ENCODE peak calls at places on chromosome 9, in eight cellular contexts. O is A549; I is NCI-H2081; G is ACHN; V is activated effector memory CD4-positive, alpha-beta T cell treated with anti-CD3 and anti-CD28 coated beads, Interleukin-2, amount 50 U/mL, for 16 hours; K is HS-5; H is GM06990; B is NCI-H460. W is an unnamed sample.
A peak's percentile ranks its signal among the peaks of the same experiment; 100 is the strongest.

GRCh38 chr9:14395300-14396082 is 81.5 kb upstream of the NFIB start:
- DNase-seq in K (no peak), H (no peak), O (no peak), V (no peak), B (no peak), I (peak; percentile 9), G (no peak), W (no peak)

GRCh38 chr9:2639786-2640185 is 18.2 kb downstream of the VLDLR start:
- DNase-seq in B (no peak), K (no peak), V (no peak), H (no peak), O (no peak), G (no peak), I (no peak), W (no peak)

GRCh38 chr9:129278391-129279237 is 100.6 kb upstream of the IER5L start:
- DNase-seq in G (peak; percentile 56), I (peak; percentile 66), V (no peak), H (no peak), B (peak; percentile 35), K (no peak), O (peak; percentile 76), W (no peak)

GRCh38 chr9:94767331-94768099 is 41.0 kb downstream of the AOPEP start:
- DNase-seq in H (peak; percentile 39), O (no peak), B (no peak), K (no peak), G (no peak), V (no peak), I (no peak), W (no peak)

GRCh38 chr9:76257224-76257794 is 136.9 kb downstream of the RFK start:
- DNase-seq in K (no peak), G (no peak), V (no peak), O (no peak), I (no peak), B (no peak), H (no peak), W (no peak)

GRCh38 chr9:27548055-27548741 is 18.6 kb upstream of the MOB3B start:
- DNase-seq in K (no peak), I (peak; percentile 36), O (no peak), H (no peak), G (peak; percentile 37), V (no peak), B (no peak), W (peak; percentile 14)

GRCh38 chr9:15697459-15697858 is 144.6 kb downstream of the CCDC171 start:
- DNase-seq in V (no peak), O (no peak), G (peak; percentile 10), H (no peak), I (no peak), K (peak; percentile 77), B (peak; percentile 8), W (no peak)

GRCh38 chr9:129996161-129996849 is 46.7 kb downstream of the FNBP1 start:
- DNase-seq in B (peak; percentile 38), V (no peak), G (no peak), O (no peak), I (no peak), H (no peak), K (no peak), W (no peak)

GRCh38 chr9:14322211-14323082 is 8.5 kb upstream of the NFIB start:
- DNase-seq in I (peak; percentile 97), H (peak; percentile 90), O (peak; percentile 80), V (peak; percentile 91), K (no peak), G (peak; percentile 91), B (peak; percentile 87), W (no peak)

GRCh38 chr9:98101868-98102273 is 17.2 kb downstream of the TRIM14 start:
- DNase-seq in V (peak; percentile 90), O (no peak), K (no peak), G (no peak), I (no peak), H (peak; percentile 81), B (no peak), W (no peak)

GRCh38 chr9:21141427-21141882 is at the start of gene IFNW1:
- DNase-seq in H (no peak), I (no peak), K (no peak), V (no peak), G (no peak), O (no peak), B (no peak), W (no peak)

GRCh38 chr9:100322954-100323536 is 29.7 kb downstream of the TEX10 start:
- DNase-seq in V (peak; percentile 65), I (peak; percentile 15), B (peak; percentile 38), O (peak; percentile 18), K (no peak), G (peak; percentile 51), H (no peak), W (no peak)

GRCh38 chr9:125632321-125633115 is 74.5 kb downstream of the MAPKAP1 start:
- DNase-seq in B (no peak), K (peak; percentile 77), G (no peak), V (no peak), I (no peak), O (no peak), H (peak; percentile 78), W (peak; percentile 83)

GRCh38 chr9:132622144-132622543 is 39.7 kb downstream of the BARHL1 start:
- DNase-seq in K (no peak), I (no peak), G (no peak), B (no peak), O (no peak), H (no peak), V (no peak), W (no peak)

GRCh38 chr9:4272141-4272540 is 27.7 kb downstream of the GLIS3 start:
- DNase-seq in V (no peak), I (no peak), K (no peak), G (no peak), O (no peak), H (no peak), B (no peak), W (no peak)

GRCh38 chr9:19429590-19429989 is 20.8 kb downstream of the ACER2 start:
- DNase-seq in B (no peak), G (peak; percentile 34), O (no peak), H (no peak), K (no peak), V (no peak), I (no peak), W (no peak)

GRCh38 chr9:110321055-110321454 is 16.6 kb downstream of the TXNDC8 start:
- DNase-seq in B (no peak), I (no peak), V (no peak), H (no peak), G (no peak), O (no peak), K (no peak), W (no peak)

GRCh38 chr9:1979815-1980367 is 35.3 kb upstream of the SMARCA2 start:
- DNase-seq in V (no peak), O (no peak), H (no peak), K (peak; percentile 83), I (no peak), G (no peak), B (no peak), W (no peak)

GRCh38 chr9:17462869-17463464 is 115.9 kb upstream of the SH3GL2 start:
- DNase-seq in B (peak; percentile 33), H (no peak), I (peak; percentile 66), V (no peak), O (peak; percentile 7), K (peak; percentile 32), G (peak; percentile 55), W (no peak)

GRCh38 chr9:126957687-126958053 is 43.1 kb downstream of the RALGPS1 start:
- DNase-seq in O (no peak), G (no peak), H (no peak), I (no peak), K (peak; percentile 29), B (no peak), V (no peak), W (no peak)

GRCh38 chr9:104107799-104108198 is 13.7 kb downstream of the SMC2 start:
- DNase-seq in I (no peak), V (no peak), G (no peak), K (no peak), H (no peak), B (no peak), O (no peak), W (no peak)

GRCh38 chr9:95116002-95116819 is 201.3 kb downstream of the FANCC start:
- DNase-seq in H (no peak), O (no peak), K (no peak), I (no peak), V (no peak), G (no peak), B (peak; percentile 18), W (no peak)

GRCh38 chr9:19201899-19202891 is 28.3 kb upstream of the DENND4C start:
- DNase-seq in I (peak; percentile 3), O (no peak), K (no peak), H (no peak), G (no peak), B (no peak), V (no peak), W (no peak)

GRCh38 chr9:85008215-85008614 is 338.7 kb downstream of the NTRK2 start:
- DNase-seq in G (no peak), B (no peak), H (no peak), V (no peak), K (no peak), O (no peak), I (no peak), W (no peak)

GRCh38 chr9:77946969-77947368 is 84.6 kb downstream of the GNAQ start:
- DNase-seq in K (no peak), H (no peak), B (no peak), V (no peak), G (no peak), I (no peak), O (no peak), W (no peak)

GRCh38 chr9:5549671-5550650 is 39.6 kb downstream of the PDCD1LG2 start:
- DNase-seq in B (no peak), O (no peak), K (peak; percentile 60), V (no peak), I (no peak), G (no peak), H (no peak), W (no peak)

GRCh38 chr9:131885144-131885609 is 145.3 kb upstream of the RAPGEF1 start:
- DNase-seq in B (no peak), O (no peak), V (peak; percentile 36), G (no peak), I (peak; percentile 58), H (no peak), K (no peak), W (no peak)

GRCh38 chr9:99307846-99308245 is 85.8 kb downstream of the SEC61B start:
- DNase-seq in V (no peak), O (no peak), H (no peak), B (no peak), G (no peak), I (no peak), K (no peak), W (no peak)

GRCh38 chr9:122131401-122131921 is 28.1 kb downstream of the NDUFA8 start:
- DNase-seq in H (no peak), B (no peak), I (no peak), G (no peak), K (no peak), O (no peak), V (no peak), W (no peak)

GRCh38 chr9:18379073-18379811 is 94.7 kb upstream of the ADAMTSL1 start:
- DNase-seq in H (no peak), B (no peak), I (no peak), G (peak; percentile 47), V (no peak), O (no peak), K (peak; percentile 91), W (no peak)

GRCh38 chr9:131738293-131738692 is 1.6 kb downstream of the RAPGEF1 start:
- DNase-seq in B (no peak), I (no peak), O (no peak), V (no peak), G (no peak), H (no peak), K (no peak), W (no peak)

GRCh38 chr9:19754921-19755320 is 33.9 kb downstream of the SLC24A2 start:
- DNase-seq in I (no peak), O (no peak), K (no peak), V (no peak), B (no peak), H (no peak), G (no peak), W (no peak)

GRCh38 chr9:107624216-107624948 is 134.8 kb upstream of the KLF4 start:
- DNase-seq in B (no peak), K (no peak), I (no peak), H (no peak), G (no peak), V (no peak), O (peak; percentile 23), W (no peak)

GRCh38 chr9:124448019-124448418 is 2.2 kb upstream of the ADGRD2 start:
- DNase-seq in H (no peak), V (peak; percentile 47), I (no peak), G (no peak), K (no peak), O (no peak), B (no peak), W (no peak)

W was measured in SHP77 treated with DMSO at 0.1 percent for 48 hours.